ENCODE peak calls at places on chromosomes 16 and 17, in five cellular contexts. One of them, this sample, is unnamed.

GRCh38 chr17:61018938-61019337 is 341.3 kb downstream of the BCAS3 start:
- DNase-seq in GM23338: peak
- DNase-seq in stomach: no peak
- DNase-seq in right cardiac atrium: no peak
- DNase-seq in brain microvascular endothelial cell: no peak
- DNase-seq in this sample: no peak

GRCh38 chr17:76130473-76130872 is 10.6 kb downstream of the FOXJ1 start:
- DNase-seq in GM23338: peak
- DNase-seq in stomach: no peak
- DNase-seq in right cardiac atrium: no peak
- DNase-seq in brain microvascular endothelial cell: no peak
- DNase-seq in this sample: no peak

GRCh38 chr16:78984887-78985464 is 615.6 kb downstream of the MAF start:
- DNase-seq in GM23338: no peak
- DNase-seq in stomach: no peak
- DNase-seq in right cardiac atrium: peak
- DNase-seq in brain microvascular endothelial cell: no peak
- DNase-seq in this sample: no peak

GRCh38 chr16:81633147-81633619 is 145.9 kb upstream of the PLCG2 start:
- DNase-seq in GM23338: peak
- DNase-seq in stomach: no peak
- DNase-seq in right cardiac atrium: no peak
- DNase-seq in brain microvascular endothelial cell: no peak
- DNase-seq in this sample: no peak

GRCh38 chr17:75704963-75705875 is 16.0 kb upstream of the ITGB4 start:
- DNase-seq in GM23338: no peak
- DNase-seq in stomach: no peak
- DNase-seq in right cardiac atrium: peak
- DNase-seq in brain microvascular endothelial cell: no peak
- DNase-seq in this sample: peak

GRCh38 chr16:84718-85452 is 6.9 kb downstream of the MPG start:
- DNase-seq in GM23338: no peak
- DNase-seq in stomach: peak
- DNase-seq in right cardiac atrium: peak
- DNase-seq in brain microvascular endothelial cell: peak
- DNase-seq in this sample: peak

GRCh38 chr17:44444735-44445105 is 55.3 kb upstream of the ITGA2B start:
- DNase-seq in GM23338: no peak
- DNase-seq in stomach: no peak
- DNase-seq in right cardiac atrium: no peak
- DNase-seq in brain microvascular endothelial cell: peak
- DNase-seq in this sample: no peak

GRCh38 chr17:76716834-76717205 is 6.1 kb upstream of the MXRA7 start:
- DNase-seq in GM23338: no peak
- DNase-seq in stomach: no peak
- DNase-seq in right cardiac atrium: no peak
- DNase-seq in brain microvascular endothelial cell: peak
- DNase-seq in this sample: no peak

GRCh38 chr16:31110106-31111034 is 2.2 kb downstream of the BCKDK start:
- DNase-seq in GM23338: no peak
- DNase-seq in stomach: no peak
- DNase-seq in right cardiac atrium: peak
- DNase-seq in brain microvascular endothelial cell: no peak
- DNase-seq in this sample: no peak

GRCh38 chr17:27518048-27518447 is 61.8 kb downstream of the KSR1 start:
- DNase-seq in GM23338: no peak
- DNase-seq in stomach: no peak
- DNase-seq in right cardiac atrium: no peak
- DNase-seq in brain microvascular endothelial cell: no peak
- DNase-seq in this sample: no peak

GRCh38 chr17:17628388-17629008 is 37.0 kb upstream of the PEMT start:
- DNase-seq in GM23338: no peak
- DNase-seq in stomach: peak
- DNase-seq in right cardiac atrium: no peak
- DNase-seq in brain microvascular endothelial cell: no peak
- DNase-seq in this sample: no peak

GRCh38 chr17:27873211-27873610 is 20.0 kb downstream of the LYRM9 start:
- DNase-seq in GM23338: no peak
- DNase-seq in stomach: no peak
- DNase-seq in right cardiac atrium: no peak
- DNase-seq in brain microvascular endothelial cell: no peak
- DNase-seq in this sample: no peak

GRCh38 chr16:19831678-19832077 is 53.0 kb downstream of the GPRC5B start:
- DNase-seq in GM23338: no peak
- DNase-seq in stomach: no peak
- DNase-seq in right cardiac atrium: no peak
- DNase-seq in brain microvascular endothelial cell: peak
- DNase-seq in this sample: no peak

GRCh38 chr16:728890-729744 is 2.2 kb downstream of the HAGHL start:
- DNase-seq in GM23338: peak
- DNase-seq in stomach: no peak
- DNase-seq in right cardiac atrium: no peak
- DNase-seq in brain microvascular endothelial cell: no peak
- DNase-seq in this sample: peak

GRCh38 chr17:39132192-39132600 is 19.2 kb downstream of the PLXDC1 start:
- DNase-seq in GM23338: peak
- DNase-seq in stomach: no peak
- DNase-seq in right cardiac atrium: no peak
- DNase-seq in brain microvascular endothelial cell: peak
- DNase-seq in this sample: no peak

GRCh38 chr17:77793888-77794235 is 164.6 kb upstream of the TNRC6C start:
- DNase-seq in GM23338: no peak
- DNase-seq in stomach: no peak
- DNase-seq in right cardiac atrium: no peak
- DNase-seq in brain microvascular endothelial cell: no peak
- DNase-seq in this sample: peak

GRCh38 chr17:63435681-63436522 is 10.2 kb downstream of the CYB561 start:
- DNase-seq in GM23338: peak
- DNase-seq in stomach: peak
- DNase-seq in right cardiac atrium: no peak
- DNase-seq in brain microvascular endothelial cell: no peak
- DNase-seq in this sample: peak

GRCh38 chr17:57464191-57464864 is 208.0 kb downstream of the MSI2 start:
- DNase-seq in GM23338: no peak
- DNase-seq in stomach: no peak
- DNase-seq in right cardiac atrium: peak
- DNase-seq in brain microvascular endothelial cell: no peak
- DNase-seq in this sample: no peak

GRCh38 chr16:9489823-9490467 is 398.5 kb downstream of the HAPSTR1 start:
- DNase-seq in GM23338: peak
- DNase-seq in stomach: no peak
- DNase-seq in right cardiac atrium: peak
- DNase-seq in brain microvascular endothelial cell: no peak
- DNase-seq in this sample: no peak

GRCh38 chr17:49241763-49242312 is 11.3 kb upstream of the PHOSPHO1 start:
- DNase-seq in GM23338: no peak
- DNase-seq in stomach: no peak
- DNase-seq in right cardiac atrium: no peak
- DNase-seq in brain microvascular endothelial cell: no peak
- DNase-seq in this sample: no peak

GRCh38 chr17:40522961-40523310 is 21.5 kb upstream of the TNS4 start:
- DNase-seq in GM23338: no peak
- DNase-seq in stomach: no peak
- DNase-seq in right cardiac atrium: no peak
- DNase-seq in brain microvascular endothelial cell: no peak
- DNase-seq in this sample: no peak

GRCh38 chr16:88650749-88651275 is at the start of gene CYBA:
- DNase-seq in GM23338: peak
- DNase-seq in stomach: peak
- DNase-seq in right cardiac atrium: peak
- DNase-seq in brain microvascular endothelial cell: peak
- DNase-seq in this sample: peak
- H3K27ac ChIP-seq in GM23338: peak
- H3K27ac ChIP-seq in stomach: peak
- H3K27ac ChIP-seq in right cardiac atrium: peak
- H3K27ac ChIP-seq in brain microvascular endothelial cell: peak
- H3K27ac ChIP-seq in this sample: peak

GRCh38 chr17:50891577-50891989 is 25.4 kb upstream of the TOB1 start:
- DNase-seq in GM23338: peak
- DNase-seq in stomach: no peak
- DNase-seq in right cardiac atrium: no peak
- DNase-seq in brain microvascular endothelial cell: no peak
- DNase-seq in this sample: no peak
- H3K27ac ChIP-seq in GM23338: no peak
- H3K27ac ChIP-seq in stomach: peak
- H3K27ac ChIP-seq in right cardiac atrium: no peak
- H3K27ac ChIP-seq in brain microvascular endothelial cell: no peak
- H3K27ac ChIP-seq in this sample: peak

GRCh38 chr17:11245792-11246191 is 4.8 kb downstream of the SHISA6 start:
- DNase-seq in GM23338: no peak
- DNase-seq in stomach: no peak
- DNase-seq in right cardiac atrium: no peak
- DNase-seq in brain microvascular endothelial cell: no peak
- DNase-seq in this sample: no peak
- H3K27ac ChIP-seq in GM23338: no peak
- H3K27ac ChIP-seq in stomach: no peak
- H3K27ac ChIP-seq in right cardiac atrium: no peak
- H3K27ac ChIP-seq in brain microvascular endothelial cell: no peak
- H3K27ac ChIP-seq in this sample: no peak

GRCh38 chr16:85306793-85307551 is 194.7 kb upstream of the CIBAR2 start:
- DNase-seq in GM23338: no peak
- DNase-seq in stomach: no peak
- DNase-seq in right cardiac atrium: no peak
- DNase-seq in brain microvascular endothelial cell: no peak
- DNase-seq in this sample: no peak

GRCh38 chr16:85304337-85304736 is 192.1 kb upstream of the CIBAR2 start:
- DNase-seq in GM23338: no peak
- DNase-seq in stomach: no peak
- DNase-seq in right cardiac atrium: no peak
- DNase-seq in brain microvascular endothelial cell: no peak
- DNase-seq in this sample: no peak

GRCh38 chr16:85308585-85309540 is 196.6 kb upstream of the CIBAR2 start:
- DNase-seq in GM23338: no peak
- DNase-seq in stomach: no peak
- DNase-seq in right cardiac atrium: no peak
- DNase-seq in brain microvascular endothelial cell: no peak
- DNase-seq in this sample: no peak

GRCh38 chr16:85307552-85308364 is 195.5 kb upstream of the CIBAR2 start:
- DNase-seq in GM23338: no peak
- DNase-seq in stomach: no peak
- DNase-seq in right cardiac atrium: no peak
- DNase-seq in brain microvascular endothelial cell: no peak
- DNase-seq in this sample: no peak

GRCh38 chr16:85306071-85306792 is 194.0 kb upstream of the CIBAR2 start:
- DNase-seq in GM23338: no peak
- DNase-seq in stomach: peak
- DNase-seq in right cardiac atrium: peak
- DNase-seq in brain microvascular endothelial cell: peak
- DNase-seq in this sample: peak
- H3K27ac ChIP-seq in GM23338: no peak
- H3K27ac ChIP-seq in stomach: peak
- H3K27ac ChIP-seq in right cardiac atrium: no peak
- H3K27ac ChIP-seq in brain microvascular endothelial cell: peak
- H3K27ac ChIP-seq in this sample: peak

GRCh38 chr16:88306411-88306810 is 76.3 kb upstream of the ZNF469 start:
- DNase-seq in GM23338: no peak
- DNase-seq in stomach: no peak
- DNase-seq in right cardiac atrium: no peak
- DNase-seq in brain microvascular endothelial cell: no peak
- DNase-seq in this sample: peak
- H3K27ac ChIP-seq in GM23338: no peak
- H3K27ac ChIP-seq in stomach: no peak
- H3K27ac ChIP-seq in right cardiac atrium: no peak
- H3K27ac ChIP-seq in brain microvascular endothelial cell: peak
- H3K27ac ChIP-seq in this sample: no peak

GRCh38 chr17:67506966-67507365 is 129.9 kb downstream of the PITPNC1 start:
- DNase-seq in GM23338: no peak
- DNase-seq in stomach: no peak
- DNase-seq in right cardiac atrium: no peak
- DNase-seq in brain microvascular endothelial cell: peak
- DNase-seq in this sample: no peak
- H3K27ac ChIP-seq in GM23338: no peak
- H3K27ac ChIP-seq in stomach: no peak
- H3K27ac ChIP-seq in right cardiac atrium: no peak
- H3K27ac ChIP-seq in brain microvascular endothelial cell: peak
- H3K27ac ChIP-seq in this sample: no peak